ENCODE peak calls at places on chromosomes 5 and 9, in ten cellular contexts. B is brain microvascular endothelial cell, Z is mammary epithelial cell, X is ovary, M is prostate gland, A is uterus, R is suprapubic skin, Q is psoas muscle, U is fibroblast of lung, W is left ventricle myocardium inferior. K is an unnamed sample. For H3K27me3, the result is how much of the 10 kb centered on the place peaks cover.

GRCh38 chr9:124782661-124783574 is 6.0 kb downstream of the OLFML2A start:
- DNase-seq in U (no peak), Q (no peak), X (no peak), M (no peak), A (peak), W (no peak), B (no peak), Z (no peak), R (peak), K (no peak)

GRCh38 chr5:122292357-122292756 is 19.7 kb upstream of the SNCAIP start:
- DNase-seq in B (no peak), R (no peak), Q (no peak), A (peak), W (no peak), M (no peak), U (peak), Z (no peak), X (no peak), K (no peak)

GRCh38 chr5:180825768-180826525 is 23.3 kb upstream of the MGAT1 start:
- DNase-seq in X (no peak), A (no peak), R (peak), B (peak), W (no peak), Z (peak), M (peak), Q (no peak), U (peak), K (peak)

GRCh38 chr9:132240860-132241482 is 79.1 kb downstream of the NTNG2 start:
- DNase-seq in M (peak), X (peak), Z (peak), Q (peak), R (peak), W (peak), A (peak), B (peak), U (peak), K (peak)

GRCh38 chr5:100780376-100780870 is 122.7 kb downstream of the ST8SIA4 start:
- DNase-seq in M (no peak), W (no peak), Z (no peak), X (no peak), B (no peak), R (no peak), Q (no peak), A (no peak), U (no peak), K (no peak)

GRCh38 chr5:63500242-63500641 is 462.0 kb downstream of the HTR1A start:
- DNase-seq in W (no peak), Q (no peak), R (no peak), B (no peak), U (no peak), A (no peak), M (no peak), Z (no peak), X (no peak), K (no peak)

GRCh38 chr5:106174903-106175302 is 1495.8 kb downstream of the EFNA5 start:
- DNase-seq in Q (no peak), W (no peak), Z (peak), B (no peak), R (no peak), U (no peak), A (no peak), X (no peak), M (no peak), K (no peak)

GRCh38 chr5:68405026-68405684 is 189.6 kb downstream of the PIK3R1 start:
- DNase-seq in R (no peak), B (no peak), W (no peak), Q (no peak), M (no peak), A (no peak), X (no peak), Z (peak), U (no peak), K (no peak)

GRCh38 chr9:133891741-133892140 is 100.4 kb downstream of the VAV2 start:
- DNase-seq in B (no peak), R (no peak), Z (no peak), A (no peak), X (no peak), Q (no peak), U (no peak), M (no peak), W (no peak), K (no peak)

GRCh38 chr5:179342577-179342976 is 2.7 kb downstream of the ADAMTS2 start:
- DNase-seq in B (peak), Z (no peak), X (no peak), U (peak), M (no peak), A (peak), Q (no peak), W (no peak), R (no peak), K (no peak)

GRCh38 chr5:137231535-137231934 is 267.6 kb downstream of the SPOCK1 start:
- DNase-seq in B (no peak), R (no peak), A (no peak), Q (no peak), M (no peak), W (no peak), Z (peak), U (no peak), X (no peak), K (no peak)

GRCh38 chr5:142680605-142681259 is 5.2 kb downstream of the FGF1 start:
- DNase-seq in Q (no peak), A (no peak), X (no peak), Z (peak), W (no peak), M (peak), B (no peak), U (peak), R (no peak), K (peak)

GRCh38 chr5:143987751-143988560 is 176.0 kb downstream of the HMHB1 start:
- DNase-seq in Z (no peak), M (no peak), R (no peak), A (no peak), B (no peak), W (no peak), U (no peak), X (no peak), Q (no peak), K (no peak)

GRCh38 chr5:1141827-1142226 is 30.0 kb upstream of the SLC12A7 start:
- DNase-seq in R (no peak), U (no peak), W (no peak), M (no peak), A (no peak), B (no peak), Q (no peak), X (no peak), Z (no peak), K (no peak)

GRCh38 chr5:67033893-67034605 is 162.6 kb downstream of the CD180 start:
- DNase-seq in B (no peak), M (no peak), X (no peak), U (peak), A (no peak), R (no peak), Q (no peak), Z (no peak), W (no peak), K (no peak)

GRCh38 chr5:75600535-75600934 is 10.7 kb upstream of the ANKDD1B start:
- DNase-seq in Z (no peak), Q (no peak), U (no peak), R (no peak), X (no peak), A (no peak), W (no peak), B (no peak), M (no peak), K (no peak)

GRCh38 chr5:150904479-150905311 is at the start of gene ZNF300:
- DNase-seq in M (peak), R (peak), X (peak), Q (peak), Z (peak), B (peak), U (peak), W (peak), A (peak), K (peak)

GRCh38 chr5:150575745-150576448 is 64.6 kb upstream of the SYNPO start:
- DNase-seq in B (no peak), Q (no peak), A (no peak), M (no peak), Z (no peak), W (no peak), U (no peak), R (peak), X (peak), K (no peak)

GRCh38 chr5:14879985-14880589 is 8.5 kb upstream of the ANKH start:
- DNase-seq in X (no peak), U (peak), W (no peak), M (no peak), B (no peak), R (no peak), A (no peak), Z (peak), Q (no peak), K (peak)

GRCh38 chr9:113427629-113428028 is 17.1 kb downstream of the C9orf43 start:
- DNase-seq in M (no peak), U (peak), Z (peak), R (no peak), X (no peak), W (no peak), A (no peak), B (no peak), Q (no peak), K (no peak)

GRCh38 chr9:89999176-89999533 is 394.3 kb downstream of the GADD45G start:
- DNase-seq in U (no peak), W (no peak), B (no peak), Z (peak), M (peak), R (no peak), Q (no peak), X (no peak), A (no peak), K (no peak)

GRCh38 chr5:143059355-143059754 is 289.2 kb downstream of the ARHGAP26 start:
- DNase-seq in B (no peak), A (no peak), X (no peak), Z (no peak), R (no peak), U (no peak), M (no peak), W (no peak), Q (no peak), K (no peak)

GRCh38 chr9:132702254-132702653 is 32.0 kb downstream of the GTF3C4 start:
- DNase-seq in A (no peak), Q (no peak), U (no peak), W (no peak), M (no peak), R (no peak), X (no peak), Z (no peak), B (no peak), K (no peak)

GRCh38 chr5:17723876-17724275 is 89.6 kb downstream of the TAF11L14 start:
- DNase-seq in M (no peak), R (no peak), U (no peak), B (no peak), X (no peak), W (no peak), A (no peak), Z (peak), Q (no peak), K (no peak)

GRCh38 chr5:123496892-123497291 is 15.1 kb upstream of the CSNK1G3 start:
- DNase-seq in Z (peak), X (no peak), Q (no peak), R (no peak), A (no peak), U (peak), W (no peak), B (no peak), M (no peak), K (no peak)

GRCh38 chr9:85290019-85290418 is 451.7 kb downstream of the AGTPBP1 start:
- DNase-seq in U (no peak), Z (no peak), A (no peak), R (no peak), W (no peak), X (no peak), M (no peak), Q (no peak), B (no peak), K (no peak)

GRCh38 chr5:59042683-59043082 is 459.8 kb downstream of the RAB3C start:
- DNase-seq in B (no peak), X (no peak), R (no peak), Z (no peak), Q (peak), M (no peak), A (peak), W (peak), U (peak), K (no peak)

GRCh38 chr9:91847576-91847975 is 102.5 kb downstream of the ROR2 start:
- DNase-seq in M (no peak), Q (no peak), A (peak), B (peak), X (peak), U (peak), R (no peak), W (no peak), Z (no peak), K (peak)

GRCh38 chr5:157066950-157067349 is 8.0 kb upstream of the HAVCR1 start:
- DNase-seq in Z (no peak), A (no peak), X (no peak), Q (no peak), R (no peak), U (no peak), B (no peak), M (no peak), W (no peak), K (no peak)

GRCh38 chr5:32790411-32790951 is 79.4 kb downstream of the NPR3 start:
- DNase-seq in X (no peak), W (no peak), A (no peak), B (peak), Q (no peak), R (no peak), M (no peak), Z (peak), U (peak), K (no peak)

GRCh38 chr9:7788772-7789171 is 10.8 kb downstream of the DMAC1 start:
- DNase-seq in Q (no peak), U (no peak), M (no peak), A (no peak), W (no peak), X (no peak), R (no peak), B (no peak), Z (no peak), K (no peak)

GRCh38 chr9:98226968-98227367 is 28.5 kb downstream of the TBC1D2 start:
- DNase-seq in A (no peak), M (no peak), W (no peak), X (no peak), Q (no peak), B (no peak), R (no peak), U (no peak), Z (no peak), K (no peak)

GRCh38 chr5:174347183-174347582 is 301.7 kb downstream of the NSG2 start:
- DNase-seq in B (no peak), Z (no peak), R (no peak), W (no peak), U (no peak), A (no peak), M (no peak), Q (no peak), X (no peak), K (no peak)
- H3K4me3 ChIP-seq in B (no peak), Z (no peak), R (no peak), W (no peak), U (no peak), A (no peak), M (no peak), Q (no peak), X (no peak), K (no peak)

GRCh38 chr5:138457532-138458275 is 7.6 kb upstream of the EGR1 start:
- DNase-seq in B (no peak), W (no peak), M (no peak), A (no peak), Z (no peak), R (no peak), Q (no peak), U (no peak), X (no peak), K (no peak)
- TF ChIP-seq CTCF in B (peak), W (no peak), M (no peak), A (no peak), Z (no peak), R (no peak), Q (no peak), U (peak), X (no peak), K (no peak)

DNA sequence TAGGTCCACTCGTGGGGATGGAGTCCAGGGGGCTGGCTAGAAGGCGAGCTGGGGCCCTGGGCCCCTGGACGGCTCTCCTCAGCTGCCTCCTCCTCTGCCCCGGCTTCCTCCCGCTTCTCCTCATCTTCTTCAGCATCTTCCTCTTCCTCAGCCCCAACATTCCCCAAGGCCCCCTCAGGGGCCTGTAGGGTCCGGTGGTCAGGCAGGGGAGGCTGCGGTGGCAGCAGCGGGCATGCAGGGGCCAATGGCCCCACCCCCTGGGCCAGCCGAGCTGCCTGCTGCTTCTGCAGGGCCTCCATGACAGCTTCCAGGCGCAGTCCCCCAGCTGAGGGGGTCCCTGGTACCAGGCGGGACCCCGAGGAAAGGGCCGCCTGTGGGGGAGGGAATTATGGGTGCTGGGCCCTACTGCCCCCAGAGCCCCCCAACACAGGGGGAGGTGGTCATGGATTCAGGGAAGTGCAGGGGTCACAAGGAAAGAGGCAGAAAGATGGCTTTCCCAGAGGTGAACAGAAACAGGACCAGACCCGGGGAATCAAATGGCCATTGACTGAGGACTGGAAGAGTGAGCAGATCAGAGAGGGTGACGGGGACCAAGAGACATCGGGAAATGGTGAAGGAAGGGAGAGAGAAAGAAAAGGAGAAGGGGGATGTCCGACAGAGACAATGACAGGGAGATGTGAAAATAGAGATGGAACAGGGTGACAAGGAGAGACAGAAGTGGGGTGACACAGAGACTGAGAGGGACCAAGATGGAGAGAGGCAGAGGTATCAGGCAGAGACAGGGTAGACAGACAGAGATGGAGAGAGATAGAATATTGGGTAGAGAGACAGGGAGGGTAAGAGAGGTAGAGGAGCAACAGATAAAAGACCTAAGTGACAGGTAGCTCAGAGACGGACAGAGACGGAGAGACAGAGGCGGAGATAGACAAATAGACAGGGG is 880 bp downstream of the ARID3C start:
- DNase-seq in A (no peak), Z (no peak), B (no peak), M (no peak), U (no peak), X (no peak), W (no peak), Q (no peak), R (no peak), K (no peak)
- H3K27me3 ChIP-seq in A (under half), Z (under half), B (half or more), M (under half), U (half or more), X (under half), W (half or more), Q (half or more), R (half or more), K (half or more)

GRCh38 chr9:23538060-23538387 is 288.0 kb downstream of the ELAVL2 start:
- DNase-seq in Q (no peak), W (no peak), R (no peak), U (no peak), M (no peak), Z (no peak), A (no peak), X (no peak), B (no peak), K (no peak)
- H3K4me3 ChIP-seq in Q (peak), W (peak), R (peak), U (no peak), M (no peak), Z (no peak), A (no peak), X (no peak), B (peak), K (no peak)

GRCh38 chr9:82912639-82913038 is 150.3 kb downstream of the RASEF start:
- DNase-seq in U (no peak), Z (no peak), B (no peak), Q (no peak), A (no peak), X (no peak), M (no peak), R (no peak), W (no peak), K (no peak)
- TF ChIP-seq CTCF in U (no peak), Z (peak), B (peak), Q (no peak), A (no peak), X (no peak), M (no peak), R (no peak), W (no peak), K (peak)

DNA sequence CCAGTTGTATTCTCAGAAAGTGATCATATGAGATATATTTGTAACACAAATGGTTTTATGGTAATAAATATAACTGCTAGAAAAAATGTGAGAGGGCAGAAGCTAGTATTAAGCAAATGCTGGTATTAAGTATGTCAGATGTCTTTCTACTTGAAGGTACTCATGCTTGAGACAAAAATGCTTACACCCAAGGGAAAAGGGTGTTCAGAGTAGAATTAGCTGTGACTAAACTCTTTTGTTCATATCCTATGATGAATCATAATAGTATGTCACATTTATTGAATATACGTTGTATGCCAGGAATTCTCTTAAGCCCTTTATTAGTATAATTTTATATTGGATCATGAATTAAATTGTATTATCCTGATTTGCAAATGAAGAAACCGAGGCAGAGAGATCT is 2.2 kb downstream of the ADGRV1 start:
- DNase-seq in A (no peak), R (no peak), Z (no peak), X (no peak), Q (no peak), U (no peak), M (no peak), B (no peak), W (no peak), K (no peak)
- H3K27me3 ChIP-seq in A (under half), R (half or more), Z (under half), X (under half), Q (half or more), U (under half), M (under half), B (under half), W (half or more), K (under half)

GRCh38 chr5:102865171-102865509 is 110.0 kb downstream of the PAM start:
- DNase-seq in U (peak), M (no peak), B (peak), X (no peak), W (no peak), Q (no peak), A (no peak), R (no peak), Z (no peak), K (no peak)
- H3K4me3 ChIP-seq in U (peak), M (peak), B (peak), X (peak), W (peak), Q (peak), A (peak), R (peak), Z (peak), K (peak)

GRCh38 chr9:136171801-136172411 is 33.0 kb downstream of the LHX3 start:
- DNase-seq in R (no peak), U (no peak), M (no peak), A (no peak), Z (no peak), X (no peak), W (no peak), B (no peak), Q (no peak), K (no peak)

GRCh38 chr9:136175745-136176290 is 29.1 kb downstream of the LHX3 start:
- DNase-seq in M (no peak), A (no peak), X (no peak), B (no peak), W (no peak), R (no peak), Z (no peak), U (no peak), Q (no peak), K (no peak)

GRCh38 chr9:136174779-136175744 is 29.9 kb downstream of the LHX3 start:
- DNase-seq in B (no peak), Q (no peak), A (no peak), X (no peak), W (no peak), R (no peak), U (no peak), M (no peak), Z (no peak), K (no peak)

GRCh38 chr9:136172412-136173079 is 32.4 kb downstream of the LHX3 start:
- DNase-seq in Q (no peak), A (no peak), Z (no peak), X (no peak), M (no peak), B (no peak), R (no peak), W (no peak), U (no peak), K (no peak)

GRCh38 chr9:136173648-136174290 is 31.2 kb downstream of the LHX3 start:
- DNase-seq in B (no peak), Z (no peak), A (no peak), R (no peak), Q (no peak), M (no peak), X (no peak), U (no peak), W (no peak), K (no peak)
- TF ChIP-seq CTCF in B (no peak), Z (no peak), A (no peak), R (no peak), Q (no peak), M (no peak), X (no peak), U (no peak), W (no peak), K (no peak)

GRCh38 chr5:169154660-169155059 is 146.3 kb downstream of the SLIT3 start:
- DNase-seq in R (no peak), B (no peak), Q (no peak), Z (no peak), W (no peak), X (no peak), U (no peak), A (no peak), M (no peak), K (no peak)

GRCh38 chr5:169151051-169151805 is 149.7 kb downstream of the SLIT3 start:
- DNase-seq in W (no peak), R (no peak), Q (no peak), U (no peak), M (no peak), B (no peak), X (no peak), Z (no peak), A (no peak), K (no peak)

GRCh38 chr5:169153405-169153804 is 147.5 kb downstream of the SLIT3 start:
- DNase-seq in U (no peak), X (peak), W (no peak), R (no peak), B (no peak), Z (no peak), M (no peak), Q (no peak), A (peak), K (no peak)

GRCh38 chr5:169152946-169153345 is 148.0 kb downstream of the SLIT3 start:
- DNase-seq in X (no peak), R (no peak), A (no peak), U (no peak), B (no peak), Z (no peak), M (no peak), W (no peak), Q (no peak), K (no peak)

GRCh38 chr5:169152453-169152852 is 148.5 kb downstream of the SLIT3 start:
- DNase-seq in B (no peak), A (no peak), W (no peak), M (no peak), Q (no peak), R (no peak), U (no peak), Z (no peak), X (no peak), K (no peak)
- H3K27me3 ChIP-seq in B (under half), A (under half), W (under half), M (under half), Q (under half), R (under half), U (under half), Z (under half), X (under half), K (under half)

K was measured in kidney epithelial cell.